ENCODE peak calls at places on chromosomes 12 and 14, in six cellular contexts. E, T, J, O, W and L are unnamed samples. For H3K4me1, the result is how much of the 10 kb centered on the place peaks cover.

GRCh38 chr12:3925621-3926020 is 52.4 kb upstream of the PARP11 start:
- DNase-seq in E (no peak), J (no peak), T (no peak), W (no peak), O (no peak), L (no peak)

GRCh38 chr14:89504602-89505320 is 87.7 kb upstream of the FOXN3 start:
- DNase-seq in T (no peak), W (no peak), O (no peak), J (no peak), E (peak), L (no peak)

GRCh38 chr14:71362920-71363584 is 455.8 kb downstream of the PCNX1 start:
- DNase-seq in W (no peak), J (no peak), E (no peak), T (no peak), O (no peak), L (no peak)

GRCh38 chr12:62621239-62621638 is 154.6 kb downstream of the MON2 start:
- DNase-seq in E (no peak), W (no peak), J (no peak), T (no peak), O (no peak), L (no peak)

GRCh38 chr12:43107401-43107800 is 444.6 kb downstream of the ADAMTS20 start:
- DNase-seq in E (no peak), O (no peak), J (no peak), W (no peak), T (no peak), L (no peak)

GRCh38 chr12:65355461-65355860 is 77.0 kb downstream of the MSRB3 start:
- DNase-seq in J (no peak), E (no peak), W (no peak), O (peak), T (no peak), L (no peak)

GRCh38 chr12:6057693-6058092 is 66.8 kb downstream of the VWF start:
- DNase-seq in O (peak), W (peak), E (no peak), T (no peak), J (no peak), L (no peak)

GRCh38 chr12:95966287-95966870 is 23.2 kb downstream of the AMDHD1 start:
- DNase-seq in W (no peak), E (no peak), J (no peak), T (no peak), O (no peak), L (no peak)

GRCh38 chr12:46401703-46402102 is 29.1 kb upstream of the SLC38A2 start:
- DNase-seq in J (no peak), T (no peak), O (no peak), W (peak), E (peak), L (no peak)

GRCh38 chr12:29710104-29710503 is 73.6 kb downstream of the TMTC1 start:
- DNase-seq in T (no peak), O (peak), E (peak), W (peak), J (no peak), L (peak)

GRCh38 chr12:98499668-98500456 is 15.5 kb upstream of the TMPO start:
- DNase-seq in O (no peak), W (no peak), E (peak), T (no peak), J (no peak), L (no peak)

GRCh38 chr14:28058012-28058296 is 708.6 kb upstream of the FOXG1 start:
- DNase-seq in T (no peak), O (no peak), J (no peak), E (no peak), W (no peak), L (no peak)

GRCh38 chr12:117130806-117131205 is 31.6 kb upstream of the TESC start:
- DNase-seq in J (no peak), T (no peak), W (no peak), E (no peak), O (no peak), L (no peak)

GRCh38 chr14:105486333-105486973 is at the start of gene CRIP1:
- DNase-seq in W (no peak), T (no peak), E (no peak), O (no peak), J (no peak), L (peak)

GRCh38 chr14:97177016-97177415 is 379.8 kb downstream of the VRK1 start:
- DNase-seq in W (peak), O (peak), E (peak), J (peak), T (no peak), L (peak)

GRCh38 chr12:31868980-31869379 is 90.2 kb upstream of the RESF1 start:
- DNase-seq in E (peak), O (no peak), W (no peak), T (no peak), J (no peak), L (no peak)

GRCh38 chr12:68446379-68446778 is 114.2 kb upstream of the MDM1 start:
- DNase-seq in T (no peak), O (no peak), E (no peak), J (no peak), W (peak), L (no peak)

GRCh38 chr12:4270670-4271432 is 2.7 kb upstream of the CCND2 start:
- DNase-seq in J (no peak), E (peak), T (peak), W (peak), O (peak), L (peak)

GRCh38 chr12:45959025-45959424 is 31.3 kb downstream of the SCAF11 start:
- DNase-seq in E (no peak), W (no peak), O (no peak), T (no peak), J (no peak), L (no peak)

GRCh38 chr12:6567824-6568617 is at the start of gene NOP2:
- DNase-seq in W (peak), E (peak), T (peak), O (peak), J (peak), L (peak)

GRCh38 chr12:101697197-101697929 is at the start of gene CHPT1:
- DNase-seq in W (peak), O (peak), J (peak), E (peak), T (peak), L (no peak)

GRCh38 chr12:13205809-13206559 is 9.5 kb downstream of the EMP1 start:
- DNase-seq in W (no peak), T (no peak), O (peak), E (no peak), J (peak), L (no peak)

GRCh38 chr12:109804820-109805761 is 28.1 kb downstream of the TRPV4 start:
- DNase-seq in J (peak), W (peak), O (peak), E (peak), T (peak), L (peak)

GRCh38 chr14:54172562-54172961 is 215.9 kb upstream of the BMP4 start:
- DNase-seq in E (no peak), W (no peak), O (no peak), T (no peak), J (no peak), L (no peak)

GRCh38 chr14:46259536-46259935 is 392.0 kb downstream of the RPL10L start:
- DNase-seq in E (no peak), J (no peak), O (peak), W (peak), T (no peak), L (no peak)

GRCh38 chr12:124713436-124714082 is 146.1 kb upstream of the NCOR2 start:
- DNase-seq in J (no peak), T (no peak), O (no peak), E (peak), W (no peak), L (peak)

GRCh38 chr12:113097716-113098427 is 37.7 kb downstream of the RASAL1 start:
- DNase-seq in O (peak), T (no peak), J (no peak), E (peak), W (peak), L (peak)

GRCh38 chr12:128813392-128813791 is 10.4 kb downstream of the SLC15A4 start:
- DNase-seq in W (no peak), T (no peak), J (no peak), E (no peak), O (no peak), L (no peak)
- H3K4me1 ChIP-seq in W (under half), T (under half), J (under half), E (under half), O (under half), L (under half)

DNA sequence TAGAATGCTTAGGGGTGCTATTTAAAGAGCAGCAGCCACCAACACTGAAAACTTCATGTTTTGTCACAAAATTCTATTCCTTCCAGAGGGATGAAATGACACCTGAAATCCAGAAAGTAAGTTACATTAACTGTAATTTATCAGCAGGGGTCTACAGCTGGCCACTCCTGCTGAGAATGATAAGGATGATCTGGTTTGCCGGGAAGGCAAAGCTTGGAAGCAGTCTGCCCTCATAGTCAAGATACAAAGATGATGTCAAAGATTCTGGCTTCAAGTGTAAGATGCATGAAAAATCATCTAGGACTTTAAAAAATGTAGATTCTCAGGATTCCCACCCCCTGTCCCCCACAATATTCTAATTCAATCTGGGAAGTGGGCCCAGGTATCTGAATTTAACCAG is 58.4 kb downstream of the DCAF5 start:
- DNase-seq in J (no peak), W (no peak), T (no peak), E (no peak), O (peak), L (no peak)
- H3K27ac ChIP-seq in J (peak), W (no peak), T (peak), E (peak), O (peak), L (no peak)

DNA sequence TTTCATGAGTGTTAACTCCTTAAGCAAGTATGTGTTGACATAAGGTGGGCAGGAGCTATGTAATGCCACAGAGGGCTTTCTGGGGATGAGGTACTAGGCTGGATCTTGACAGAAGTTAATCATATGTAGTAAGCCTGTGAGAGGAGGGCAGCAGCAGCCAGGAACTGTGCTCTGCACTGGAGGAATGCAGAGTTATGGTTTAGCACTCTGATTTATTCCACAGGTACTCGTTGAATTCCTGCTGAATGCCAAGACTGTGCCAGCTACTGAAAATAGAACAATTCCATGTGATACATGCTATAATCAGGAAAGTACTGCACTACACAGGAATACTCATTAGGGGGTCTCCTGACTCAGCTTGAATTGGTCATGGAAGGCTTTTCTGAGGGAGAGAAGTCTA is 58.7 kb downstream of the SUSD6 start:
- DNase-seq in E (no peak), W (no peak), O (no peak), J (no peak), T (no peak), L (no peak)
- H3K4me1 ChIP-seq in E (half or more), W (under half), O (under half), J (under half), T (half or more), L (half or more)

DNA sequence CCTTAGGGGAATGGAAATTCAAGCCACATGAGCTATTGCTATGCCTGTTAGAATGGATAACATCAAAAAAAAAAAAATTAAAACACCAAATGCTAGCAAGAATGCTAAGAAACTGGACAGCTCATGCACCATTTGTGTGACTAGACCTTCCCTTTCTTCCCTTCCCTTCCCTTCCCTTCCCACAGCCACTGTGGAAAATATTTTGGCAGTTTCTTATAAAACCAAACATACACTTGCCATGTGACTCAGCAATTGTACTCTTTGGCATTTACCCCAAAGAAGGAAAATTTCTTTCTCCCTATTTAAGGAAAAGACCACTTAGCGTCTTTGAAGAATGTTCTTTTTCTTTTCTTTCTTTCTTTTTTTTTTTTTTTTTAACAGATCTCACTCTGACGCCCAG is 49.1 kb upstream of the FKBP4 start:
- DNase-seq in J (no peak), W (no peak), E (no peak), O (no peak), T (no peak), L (no peak)
- H3K27ac ChIP-seq in J (no peak), W (no peak), E (no peak), O (no peak), T (no peak), L (no peak)

DNA sequence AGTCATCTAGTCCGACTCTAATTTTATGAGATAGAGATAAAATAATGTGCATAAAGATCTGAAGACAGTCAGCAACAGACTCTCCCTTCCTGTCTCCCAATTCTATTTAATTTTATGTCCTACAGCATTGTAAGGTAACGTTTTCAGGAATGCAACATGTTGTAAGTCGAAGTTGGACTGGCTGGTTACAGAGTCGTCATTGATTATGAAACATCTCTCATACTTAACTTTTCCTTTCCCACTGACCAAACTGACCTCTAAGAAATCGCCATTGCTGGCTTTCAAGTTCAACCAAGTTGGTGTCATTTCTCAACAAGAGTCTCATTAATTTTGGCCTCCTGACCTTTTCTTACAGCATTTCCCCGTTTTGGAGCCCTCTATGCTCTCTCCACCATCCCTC is 4.9 kb upstream of the RIC8B start:
- DNase-seq in W (no peak), E (no peak), T (no peak), J (no peak), O (no peak), L (no peak)
- H3K4me1 ChIP-seq in W (under half), E (under half), T (under half), J (half or more), O (under half), L (under half)

DNA sequence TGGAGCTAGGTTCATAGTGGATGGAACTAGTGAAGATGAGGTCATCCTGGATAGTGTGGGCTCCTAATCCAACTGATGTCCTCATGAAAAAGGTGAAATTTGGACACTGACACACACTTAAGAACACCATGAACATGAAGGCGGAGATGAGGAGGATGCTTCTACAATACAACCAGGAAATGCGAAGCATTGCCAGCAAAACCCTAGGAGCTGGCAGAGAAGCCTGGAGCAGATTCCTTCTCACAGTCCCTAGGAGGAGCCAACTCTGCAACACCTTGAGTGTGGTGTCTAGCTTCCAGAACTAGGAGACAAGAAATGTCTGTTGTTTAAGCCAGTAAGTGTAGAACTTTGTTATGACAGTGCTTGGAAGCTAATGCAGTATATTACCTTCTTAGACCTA is 192.0 kb upstream of the PWP1 start:
- DNase-seq in J (no peak), T (no peak), O (no peak), E (no peak), W (no peak), L (no peak)
- H3K27ac ChIP-seq in J (no peak), T (no peak), O (no peak), E (no peak), W (no peak), L (no peak)

GRCh38 chr14:103128631-103129300 is 5.5 kb downstream of the TNFAIP2 start:
- DNase-seq in W (no peak), J (no peak), E (no peak), T (peak), O (no peak), L (no peak)
- H3K4me1 ChIP-seq in W (under half), J (half or more), E (half or more), T (half or more), O (under half), L (under half)

GRCh38 chr12:50625029-50625875 is 120.5 kb downstream of the DIP2B start:
- DNase-seq in W (peak), T (no peak), J (no peak), E (no peak), O (peak), L (peak)
- H3K27ac ChIP-seq in W (peak), T (no peak), J (no peak), E (no peak), O (no peak), L (peak)